ENCODE peak calls at places on chromosomes 11 and 22, in ten cellular contexts. One of them, this sample, is unnamed.
A peak's percentile ranks its signal among the peaks of the same experiment; 100 is the strongest.

GRCh38 chr22:40190501-40190900 is 12.8 kb downstream of the TNRC6B start:
- DNase-seq in breast epithelium: no peak
- DNase-seq in Peyer's patch: peak; percentile 74
- DNase-seq in endothelial cell of umbilical vein: no peak
- DNase-seq in heart left ventricle: peak; percentile 63
- DNase-seq in H54: no peak
- DNase-seq in HCT116: no peak
- DNase-seq in transverse colon: no peak
- DNase-seq in tibial nerve: no peak
- DNase-seq in lower leg skin: no peak
- DNase-seq in this sample: peak; percentile 98

GRCh38 chr22:36332623-36333331 is 55.0 kb downstream of the MYH9 start:
- DNase-seq in breast epithelium: no peak
- DNase-seq in Peyer's patch: no peak
- DNase-seq in endothelial cell of umbilical vein: peak; percentile 64
- DNase-seq in heart left ventricle: no peak
- DNase-seq in H54: no peak
- DNase-seq in HCT116: no peak
- DNase-seq in transverse colon: peak; percentile 55
- DNase-seq in tibial nerve: no peak
- DNase-seq in lower leg skin: peak; percentile 86
- DNase-seq in this sample: peak; percentile 41

GRCh38 chr11:123111465-123111864 is 49.5 kb upstream of the HSPA8 start:
- DNase-seq in breast epithelium: no peak
- DNase-seq in Peyer's patch: no peak
- DNase-seq in endothelial cell of umbilical vein: peak; percentile 41
- DNase-seq in heart left ventricle: no peak
- DNase-seq in H54: peak; percentile 15
- DNase-seq in HCT116: peak; percentile 47
- DNase-seq in transverse colon: no peak
- DNase-seq in tibial nerve: no peak
- DNase-seq in lower leg skin: no peak
- DNase-seq in this sample: peak; percentile 14

GRCh38 chr11:20626279-20626678 is 26.9 kb downstream of the SLC6A5 start:
- DNase-seq in breast epithelium: no peak
- DNase-seq in Peyer's patch: no peak
- DNase-seq in endothelial cell of umbilical vein: no peak
- DNase-seq in heart left ventricle: no peak
- DNase-seq in H54: no peak
- DNase-seq in HCT116: no peak
- DNase-seq in transverse colon: no peak
- DNase-seq in tibial nerve: no peak
- DNase-seq in lower leg skin: no peak
- DNase-seq in this sample: no peak

GRCh38 chr11:75654314-75654713 is 14.5 kb downstream of the MAP6 start:
- DNase-seq in breast epithelium: no peak
- DNase-seq in Peyer's patch: no peak
- DNase-seq in endothelial cell of umbilical vein: no peak
- DNase-seq in heart left ventricle: no peak
- DNase-seq in H54: peak; percentile 57
- DNase-seq in HCT116: no peak
- DNase-seq in transverse colon: no peak
- DNase-seq in tibial nerve: no peak
- DNase-seq in lower leg skin: no peak
- DNase-seq in this sample: no peak

GRCh38 chr11:86447763-86448480 is 73.2 kb downstream of the CCDC81 start:
- DNase-seq in breast epithelium: no peak
- DNase-seq in Peyer's patch: no peak
- DNase-seq in endothelial cell of umbilical vein: no peak
- DNase-seq in heart left ventricle: no peak
- DNase-seq in H54: no peak
- DNase-seq in HCT116: no peak
- DNase-seq in transverse colon: no peak
- DNase-seq in tibial nerve: no peak
- DNase-seq in lower leg skin: no peak
- DNase-seq in this sample: no peak

GRCh38 chr11:5197538-5197937 is 2.9 kb downstream of the OR51V1 start:
- DNase-seq in breast epithelium: no peak
- DNase-seq in Peyer's patch: no peak
- DNase-seq in endothelial cell of umbilical vein: peak; percentile 20
- DNase-seq in heart left ventricle: no peak
- DNase-seq in H54: no peak
- DNase-seq in HCT116: no peak
- DNase-seq in transverse colon: no peak
- DNase-seq in tibial nerve: no peak
- DNase-seq in lower leg skin: no peak
- DNase-seq in this sample: no peak

GRCh38 chr22:31977939-31978338 is 33.6 kb downstream of the YWHAH start:
- DNase-seq in breast epithelium: no peak
- DNase-seq in Peyer's patch: no peak
- DNase-seq in endothelial cell of umbilical vein: no peak
- DNase-seq in heart left ventricle: no peak
- DNase-seq in H54: no peak
- DNase-seq in HCT116: no peak
- DNase-seq in transverse colon: no peak
- DNase-seq in tibial nerve: no peak
- DNase-seq in lower leg skin: no peak
- DNase-seq in this sample: no peak

GRCh38 chr11:94010136-94010535 is 11.0 kb upstream of the HEPHL1 start:
- DNase-seq in breast epithelium: no peak
- DNase-seq in Peyer's patch: no peak
- DNase-seq in endothelial cell of umbilical vein: no peak
- DNase-seq in heart left ventricle: no peak
- DNase-seq in H54: no peak
- DNase-seq in HCT116: no peak
- DNase-seq in transverse colon: no peak
- DNase-seq in tibial nerve: no peak
- DNase-seq in lower leg skin: no peak
- DNase-seq in this sample: no peak

GRCh38 chr11:21552910-21553309 is 640.0 kb upstream of the ANO5 start:
- DNase-seq in breast epithelium: no peak
- DNase-seq in Peyer's patch: no peak
- DNase-seq in endothelial cell of umbilical vein: no peak
- DNase-seq in heart left ventricle: no peak
- DNase-seq in H54: no peak
- DNase-seq in HCT116: no peak
- DNase-seq in transverse colon: no peak
- DNase-seq in tibial nerve: no peak
- DNase-seq in lower leg skin: no peak
- DNase-seq in this sample: no peak

GRCh38 chr11:2178906-2179494 is 7.4 kb upstream of the TH start:
- DNase-seq in breast epithelium: no peak
- DNase-seq in Peyer's patch: no peak
- DNase-seq in endothelial cell of umbilical vein: no peak
- DNase-seq in heart left ventricle: no peak
- DNase-seq in H54: peak; percentile 91
- DNase-seq in HCT116: peak; percentile 60
- DNase-seq in transverse colon: no peak
- DNase-seq in tibial nerve: no peak
- DNase-seq in lower leg skin: no peak
- DNase-seq in this sample: no peak

GRCh38 chr22:33811686-33812085 is 108.6 kb downstream of the LARGE1 start:
- DNase-seq in breast epithelium: no peak
- DNase-seq in Peyer's patch: peak; percentile 51
- DNase-seq in endothelial cell of umbilical vein: no peak
- DNase-seq in heart left ventricle: peak; percentile 57
- DNase-seq in H54: no peak
- DNase-seq in HCT116: no peak
- DNase-seq in transverse colon: peak; percentile 56
- DNase-seq in tibial nerve: peak; percentile 36
- DNase-seq in lower leg skin: peak; percentile 90
- DNase-seq in this sample: no peak

GRCh38 chr11:3745161-3745560 is 52.2 kb downstream of the NUP98 start:
- DNase-seq in breast epithelium: no peak
- DNase-seq in Peyer's patch: no peak
- DNase-seq in endothelial cell of umbilical vein: no peak
- DNase-seq in heart left ventricle: no peak
- DNase-seq in H54: no peak
- DNase-seq in HCT116: no peak
- DNase-seq in transverse colon: no peak
- DNase-seq in tibial nerve: no peak
- DNase-seq in lower leg skin: no peak
- DNase-seq in this sample: no peak

GRCh38 chr11:112793416-112793815 is 167.8 kb upstream of the NCAM1 start:
- DNase-seq in breast epithelium: no peak
- DNase-seq in Peyer's patch: no peak
- DNase-seq in endothelial cell of umbilical vein: no peak
- DNase-seq in heart left ventricle: no peak
- DNase-seq in H54: no peak
- DNase-seq in HCT116: no peak
- DNase-seq in transverse colon: no peak
- DNase-seq in tibial nerve: no peak
- DNase-seq in lower leg skin: no peak
- DNase-seq in this sample: no peak

GRCh38 chr11:74648894-74649293 is 56.5 kb downstream of the POLD3 start:
- DNase-seq in breast epithelium: no peak
- DNase-seq in Peyer's patch: no peak
- DNase-seq in endothelial cell of umbilical vein: no peak
- DNase-seq in heart left ventricle: no peak
- DNase-seq in H54: no peak
- DNase-seq in HCT116: no peak
- DNase-seq in transverse colon: no peak
- DNase-seq in tibial nerve: no peak
- DNase-seq in lower leg skin: no peak
- DNase-seq in this sample: no peak

GRCh38 chr22:29377979-29378378 is 10.4 kb downstream of the AP1B1 start:
- DNase-seq in breast epithelium: peak; percentile 65
- DNase-seq in Peyer's patch: no peak
- DNase-seq in endothelial cell of umbilical vein: no peak
- DNase-seq in heart left ventricle: no peak
- DNase-seq in H54: no peak
- DNase-seq in HCT116: no peak
- DNase-seq in transverse colon: no peak
- DNase-seq in tibial nerve: no peak
- DNase-seq in lower leg skin: no peak
- DNase-seq in this sample: no peak

GRCh38 chr11:78613053-78613813 is 38.6 kb upstream of the NARS2 start:
- DNase-seq in breast epithelium: no peak
- DNase-seq in Peyer's patch: no peak
- DNase-seq in endothelial cell of umbilical vein: no peak
- DNase-seq in heart left ventricle: no peak
- DNase-seq in H54: no peak
- DNase-seq in HCT116: no peak
- DNase-seq in transverse colon: no peak
- DNase-seq in tibial nerve: no peak
- DNase-seq in lower leg skin: no peak
- DNase-seq in this sample: no peak
- TF ChIP-seq POLR2A in breast epithelium: no peak
- TF ChIP-seq POLR2A in Peyer's patch: no peak
- TF ChIP-seq POLR2A in endothelial cell of umbilical vein: no peak
- TF ChIP-seq POLR2A in heart left ventricle: no peak
- TF ChIP-seq POLR2A in H54: no peak
- TF ChIP-seq POLR2A in HCT116: no peak
- TF ChIP-seq POLR2A in transverse colon: no peak
- TF ChIP-seq POLR2A in tibial nerve: no peak
- TF ChIP-seq POLR2A in lower leg skin: no peak
- TF ChIP-seq POLR2A in this sample: no peak

DNA sequence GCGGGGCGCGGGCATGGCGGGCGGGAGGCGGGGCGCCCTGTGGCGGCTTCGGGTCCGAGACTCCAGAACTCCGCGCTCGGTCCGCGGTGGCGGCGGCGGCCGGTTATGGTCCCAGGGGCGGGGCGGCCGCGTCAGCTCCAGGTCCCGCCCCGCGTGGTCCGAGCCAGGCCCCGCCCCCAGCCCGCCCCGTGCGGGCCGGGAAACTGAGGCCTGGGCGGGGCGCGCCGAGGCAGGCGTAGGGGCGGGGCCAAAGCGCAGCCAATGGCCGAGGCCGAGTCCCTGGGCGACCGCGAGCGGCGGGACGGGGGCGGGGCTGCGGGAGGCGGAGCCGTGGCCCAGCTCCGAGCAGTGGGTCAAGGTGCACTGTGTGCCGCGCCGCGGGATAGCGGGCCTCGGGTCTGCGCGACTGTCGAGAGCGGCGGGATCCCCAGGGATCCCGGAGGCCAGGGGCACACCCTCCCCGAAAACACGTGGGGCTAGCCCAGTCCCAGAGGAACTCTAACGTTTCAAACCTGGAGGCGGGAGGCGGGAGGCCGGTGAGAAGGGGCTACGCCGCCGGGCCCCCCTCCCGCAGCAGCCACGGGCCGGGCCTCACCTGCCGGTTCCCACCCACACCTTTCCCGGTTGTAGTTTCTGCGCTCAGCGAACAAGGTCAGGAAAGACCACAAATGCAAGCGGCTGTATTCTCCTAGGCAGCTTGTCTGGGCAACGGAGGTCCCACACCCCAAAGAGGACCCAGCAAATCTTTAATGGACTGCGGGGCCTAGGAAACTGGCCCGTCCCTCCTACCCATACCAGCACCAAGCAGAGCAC is at the start of gene SLC25A1:
- DNase-seq in breast epithelium: peak; percentile 85
- DNase-seq in Peyer's patch: peak; percentile 97
- DNase-seq in endothelial cell of umbilical vein: peak; percentile 88
- DNase-seq in heart left ventricle: peak; percentile 93
- DNase-seq in H54: peak; percentile 73
- DNase-seq in HCT116: peak; percentile 63
- DNase-seq in transverse colon: peak; percentile 96
- DNase-seq in tibial nerve: peak; percentile 85
- DNase-seq in lower leg skin: peak; percentile 97
- DNase-seq in this sample: peak; percentile 93
- TF ChIP-seq POLR2A in breast epithelium: no peak
- TF ChIP-seq POLR2A in Peyer's patch: peak; percentile 61
- TF ChIP-seq POLR2A in endothelial cell of umbilical vein: peak; percentile 31
- TF ChIP-seq POLR2A in heart left ventricle: no peak
- TF ChIP-seq POLR2A in H54: peak; percentile 32
- TF ChIP-seq POLR2A in HCT116: peak; percentile 32
- TF ChIP-seq POLR2A in transverse colon: peak; percentile 63
- TF ChIP-seq POLR2A in tibial nerve: peak; percentile 67
- TF ChIP-seq POLR2A in lower leg skin: no peak
- TF ChIP-seq POLR2A in this sample: peak; percentile 43

GRCh38 chr22:41800348-41801146 is at the start of gene CCDC134:
- DNase-seq in breast epithelium: peak; percentile 91
- DNase-seq in Peyer's patch: peak; percentile 97
- DNase-seq in endothelial cell of umbilical vein: peak; percentile 84
- DNase-seq in heart left ventricle: peak; percentile 93
- DNase-seq in H54: peak; percentile 84
- DNase-seq in HCT116: peak; percentile 41
- DNase-seq in transverse colon: peak; percentile 94
- DNase-seq in tibial nerve: peak; percentile 81
- DNase-seq in lower leg skin: peak; percentile 98
- DNase-seq in this sample: peak; percentile 94
- TF ChIP-seq POLR2A in breast epithelium: peak; percentile 49
- TF ChIP-seq POLR2A in Peyer's patch: peak; percentile 85
- TF ChIP-seq POLR2A in endothelial cell of umbilical vein: peak; percentile 93
- TF ChIP-seq POLR2A in heart left ventricle: no peak
- TF ChIP-seq POLR2A in H54: peak; percentile 80
- TF ChIP-seq POLR2A in HCT116: peak; percentile 93
- TF ChIP-seq POLR2A in transverse colon: peak; percentile 92
- TF ChIP-seq POLR2A in tibial nerve: peak; percentile 54
- TF ChIP-seq POLR2A in lower leg skin: no peak
- TF ChIP-seq POLR2A in this sample: peak; percentile 95

DNA sequence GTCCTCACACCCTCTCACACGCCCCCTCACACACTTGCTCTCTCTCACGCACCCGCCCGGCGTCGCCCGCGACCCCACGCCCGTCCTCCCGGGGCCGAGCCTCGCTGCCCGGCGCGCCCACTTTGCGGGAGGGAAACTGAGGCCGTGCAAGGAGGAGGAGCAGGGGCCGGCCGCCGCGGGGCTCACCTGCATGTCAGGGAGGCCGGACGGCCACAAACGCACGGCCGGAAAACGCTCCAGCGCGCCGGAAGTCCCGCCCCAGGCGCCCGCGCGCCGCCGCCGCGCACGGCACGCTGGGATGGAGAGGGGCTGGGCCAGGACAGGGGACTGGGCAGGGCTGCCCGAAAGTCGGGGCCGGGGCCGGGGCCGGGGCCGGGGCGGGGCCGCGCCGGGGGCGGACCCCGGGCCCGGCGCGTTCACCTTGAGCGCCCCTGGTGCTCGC is at the start of gene CHID1:
- DNase-seq in breast epithelium: peak; percentile 86
- DNase-seq in Peyer's patch: peak; percentile 93
- DNase-seq in endothelial cell of umbilical vein: peak; percentile 81
- DNase-seq in heart left ventricle: peak; percentile 89
- DNase-seq in H54: peak; percentile 97
- DNase-seq in HCT116: peak; percentile 51
- DNase-seq in transverse colon: peak; percentile 91
- DNase-seq in tibial nerve: peak; percentile 67
- DNase-seq in lower leg skin: peak; percentile 96
- DNase-seq in this sample: peak; percentile 91
- TF ChIP-seq POLR2A in breast epithelium: peak; percentile 19
- TF ChIP-seq POLR2A in Peyer's patch: peak; percentile 43
- TF ChIP-seq POLR2A in endothelial cell of umbilical vein: peak; percentile 78
- TF ChIP-seq POLR2A in heart left ventricle: no peak
- TF ChIP-seq POLR2A in H54: peak; percentile 83
- TF ChIP-seq POLR2A in HCT116: no peak
- TF ChIP-seq POLR2A in transverse colon: peak; percentile 7
- TF ChIP-seq POLR2A in tibial nerve: no peak
- TF ChIP-seq POLR2A in lower leg skin: no peak
- TF ChIP-seq POLR2A in this sample: peak; percentile 55

This sample was measured in erythroblast.